ENCODE peak calls at places on chromosomes 2 and 18, in six cellular contexts. T is CD8-positive, alpha-beta T cell; S is nephron progenitor cell; F is GM13977; R is PC-3; E is GM20000. G is an unnamed sample.

GRCh38 chr18:39455300-39455699 is 1889.7 kb upstream of the CELF4 start:
- DNase-seq in S (no peak), F (no peak), E (no peak), R (peak; percentile 50), T (no peak), G (peak; percentile 93)

GRCh38 chr18:76457957-76458356 is 37.1 kb downstream of the ZNF516 start:
- DNase-seq in T (no peak), F (no peak), R (no peak), S (no peak), E (no peak), G (no peak)

GRCh38 chr2:223724831-223725230 is 112.6 kb downstream of the AP1S3 start:
- DNase-seq in R (no peak), S (no peak), F (no peak), T (no peak), E (no peak), G (no peak)

GRCh38 chr2:240556553-240557100 is 1.2 kb downstream of the ANKMY1 start:
- DNase-seq in T (peak; percentile 43), F (peak; percentile 62), E (peak; percentile 73), S (peak; percentile 46), R (peak; percentile 36), G (peak; percentile 67)

GRCh38 chr18:27666070-27666469 is 481.0 kb upstream of the CHST9 start:
- DNase-seq in S (no peak), T (no peak), F (no peak), R (no peak), E (no peak), G (no peak)

GRCh38 chr2:156380117-156380645 is 47.7 kb upstream of the NR4A2 start:
- DNase-seq in R (no peak), E (no peak), F (peak; percentile 26), T (no peak), S (peak; percentile 2), G (no peak)

GRCh38 chr18:12862467-12862866 is 21.6 kb downstream of the PTPN2 start:
- DNase-seq in R (peak; percentile 82), S (no peak), E (no peak), T (no peak), F (no peak), G (peak; percentile 46)

GRCh38 chr18:23059541-23060465 is 75.5 kb upstream of the CABLES1 start:
- DNase-seq in F (no peak), T (no peak), E (no peak), S (no peak), R (no peak), G (no peak)

DNA sequence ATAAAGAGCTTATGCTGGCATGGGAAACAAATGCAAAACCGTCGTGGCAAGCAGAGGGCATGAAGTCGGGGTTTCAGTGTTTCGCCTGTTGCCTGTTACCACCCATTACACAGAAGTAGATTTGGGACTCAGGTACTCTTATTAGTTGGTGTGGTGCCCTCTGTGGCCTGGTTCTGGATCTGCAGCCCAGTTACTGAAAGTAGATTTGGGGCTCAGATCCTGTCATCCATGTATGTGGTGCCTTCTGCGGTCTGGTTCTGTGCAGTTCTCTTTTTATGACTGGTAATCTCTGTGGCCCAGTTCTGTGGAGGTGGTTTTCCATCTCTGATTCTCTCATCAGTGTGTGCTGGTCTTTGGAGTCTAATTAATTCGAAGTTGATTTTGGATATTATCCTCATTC is 45.2 kb downstream of the ADNP2 start:
- DNase-seq in R (peak; percentile 50), E (peak; percentile 62), F (peak; percentile 57), S (no peak), T (no peak), G (peak; percentile 36)
- TF ChIP-seq CTCF in R (peak; percentile 64), E (peak; percentile 43), F (peak; percentile 63), S (no peak), T (peak; percentile 56), G (peak; percentile 45)

GRCh38 chr2:21026479-21027282 is 17.2 kb downstream of the APOB start:
- DNase-seq in S (no peak), R (no peak), E (no peak), F (no peak), T (no peak), G (no peak)
- TF ChIP-seq CTCF in S (no peak), R (no peak), E (no peak), F (no peak), T (no peak), G (no peak)

DNA sequence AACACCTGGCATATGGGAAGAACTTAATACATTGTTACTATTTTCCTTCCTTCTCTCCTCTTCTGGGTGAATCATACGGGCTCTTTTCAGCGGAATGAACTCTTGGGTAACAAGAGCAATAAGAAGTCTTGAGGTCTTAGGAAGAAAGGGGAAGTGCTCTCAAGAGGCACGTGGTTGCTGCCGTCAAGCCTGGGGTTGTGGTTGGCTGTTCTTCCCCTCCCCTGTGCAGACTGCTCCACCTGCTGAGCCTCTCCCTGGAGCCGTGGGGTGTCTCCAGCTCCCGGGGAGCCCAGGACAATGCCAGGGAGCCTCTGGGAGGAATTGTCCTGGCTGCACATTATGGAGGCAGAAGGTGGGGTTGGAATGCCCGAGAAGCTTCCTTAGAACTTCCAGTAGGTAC is 19.4 kb downstream of the TOGARAM2 start:
- DNase-seq in T (peak; percentile 34), S (no peak), E (peak; percentile 79), R (no peak), F (peak; percentile 84), G (no peak)
- TF ChIP-seq CTCF in T (no peak), S (no peak), E (no peak), R (no peak), F (no peak), G (no peak)

GRCh38 chr2:63301481-63301880 is 250.9 kb downstream of the OTX1 start:
- DNase-seq in S (no peak), R (no peak), E (no peak), T (no peak), F (no peak), G (peak; percentile 11)

GRCh38 chr2:63300835-63301234 is 250.2 kb downstream of the OTX1 start:
- DNase-seq in R (peak; percentile 15), F (no peak), T (no peak), E (no peak), S (no peak), G (no peak)
- TF ChIP-seq CTCF in R (peak; percentile 48), F (peak; percentile 20), T (no peak), E (no peak), S (no peak), G (no peak)

DNA sequence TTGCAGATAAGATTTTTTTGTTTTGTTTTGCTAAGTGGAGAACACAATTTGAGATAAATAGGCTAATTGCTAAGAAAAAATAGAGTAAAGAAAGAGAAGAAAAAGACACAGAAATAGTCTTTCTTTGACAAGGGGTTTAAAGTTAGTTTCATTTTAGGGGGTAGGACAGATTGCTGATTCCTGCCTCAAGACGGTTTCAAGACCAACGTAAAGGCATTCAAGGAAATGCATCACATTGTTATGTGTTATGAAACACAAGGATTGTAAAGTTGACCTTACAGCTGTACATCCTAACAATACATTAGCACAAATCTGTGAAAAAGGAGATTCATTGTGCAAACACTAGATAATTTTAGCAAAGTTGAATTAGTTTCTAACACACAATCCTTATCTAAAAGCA is 22.7 kb upstream of the ETAA1 start:
- DNase-seq in F (no peak), T (no peak), R (no peak), E (no peak), S (no peak), G (no peak)
- TF ChIP-seq CTCF in F (no peak), T (no peak), R (no peak), E (no peak), S (no peak), G (no peak)

GRCh38 chr2:5368263-5368662 is 323.9 kb upstream of the SOX11 start:
- DNase-seq in T (no peak), S (no peak), F (no peak), R (no peak), E (no peak), G (no peak)
- TF ChIP-seq CTCF in T (no peak), S (no peak), F (no peak), R (no peak), E (no peak), G (no peak)